ENCODE peak calls at places on chromosomes 11 and 22, in nine cellular contexts. One of them, this sample, is unnamed.

GRCh38 chr11:17208257-17208999 is 642 bp upstream of the PIK3C2A start:
- DNase-seq in GM23248: peak
- DNase-seq in neural progenitor cell: peak
- DNase-seq in GM23338: peak
- DNase-seq in PC-3: peak
- DNase-seq in SK-N-SH: peak
- DNase-seq in HCT116: peak
- DNase-seq in MM.1S: peak
- DNase-seq in hepatocyte: peak
- DNase-seq in this sample: peak

GRCh38 chr11:72120930-72121329 is 8.4 kb upstream of the ANAPC15 start:
- DNase-seq in GM23248: no peak
- DNase-seq in neural progenitor cell: no peak
- DNase-seq in GM23338: no peak
- DNase-seq in PC-3: no peak
- DNase-seq in SK-N-SH: no peak
- DNase-seq in HCT116: no peak
- DNase-seq in MM.1S: no peak
- DNase-seq in hepatocyte: no peak
- DNase-seq in this sample: no peak

GRCh38 chr11:66274219-66274618 is 3.8 kb upstream of the CNIH2 start:
- DNase-seq in GM23248: no peak
- DNase-seq in neural progenitor cell: no peak
- DNase-seq in GM23338: no peak
- DNase-seq in PC-3: no peak
- DNase-seq in SK-N-SH: no peak
- DNase-seq in HCT116: no peak
- DNase-seq in MM.1S: no peak
- DNase-seq in hepatocyte: no peak
- DNase-seq in this sample: no peak

GRCh38 chr22:19750666-19751490 is 9.7 kb upstream of the TBX1 start:
- DNase-seq in GM23248: no peak
- DNase-seq in neural progenitor cell: no peak
- DNase-seq in GM23338: no peak
- DNase-seq in PC-3: peak
- DNase-seq in SK-N-SH: no peak
- DNase-seq in HCT116: no peak
- DNase-seq in MM.1S: no peak
- DNase-seq in hepatocyte: no peak
- DNase-seq in this sample: no peak

GRCh38 chr11:36015806-36016205 is 71.9 kb downstream of the LDLRAD3 start:
- DNase-seq in GM23248: no peak
- DNase-seq in neural progenitor cell: no peak
- DNase-seq in GM23338: no peak
- DNase-seq in PC-3: no peak
- DNase-seq in SK-N-SH: no peak
- DNase-seq in HCT116: no peak
- DNase-seq in MM.1S: no peak
- DNase-seq in hepatocyte: no peak
- DNase-seq in this sample: no peak

GRCh38 chr11:31913985-31914384 is 102.9 kb upstream of the PAX6 start:
- DNase-seq in GM23248: no peak
- DNase-seq in neural progenitor cell: no peak
- DNase-seq in GM23338: no peak
- DNase-seq in PC-3: no peak
- DNase-seq in SK-N-SH: no peak
- DNase-seq in HCT116: no peak
- DNase-seq in MM.1S: peak
- DNase-seq in hepatocyte: no peak
- DNase-seq in this sample: no peak

GRCh38 chr22:19942886-19943664 is 1.5 kb upstream of the TXNRD2 start:
- DNase-seq in GM23248: peak
- DNase-seq in neural progenitor cell: peak
- DNase-seq in GM23338: no peak
- DNase-seq in PC-3: peak
- DNase-seq in SK-N-SH: no peak
- DNase-seq in HCT116: no peak
- DNase-seq in MM.1S: no peak
- DNase-seq in hepatocyte: peak
- DNase-seq in this sample: peak

GRCh38 chr11:61946894-61947293 is 3.3 kb upstream of the BEST1 start:
- DNase-seq in GM23248: no peak
- DNase-seq in neural progenitor cell: no peak
- DNase-seq in GM23338: no peak
- DNase-seq in PC-3: no peak
- DNase-seq in SK-N-SH: no peak
- DNase-seq in HCT116: no peak
- DNase-seq in MM.1S: no peak
- DNase-seq in hepatocyte: no peak
- DNase-seq in this sample: no peak

GRCh38 chr22:23215294-23216204 is 35.2 kb downstream of the BCR start:
- DNase-seq in GM23248: peak
- DNase-seq in neural progenitor cell: no peak
- DNase-seq in GM23338: no peak
- DNase-seq in PC-3: peak
- DNase-seq in SK-N-SH: no peak
- DNase-seq in HCT116: no peak
- DNase-seq in MM.1S: no peak
- DNase-seq in hepatocyte: no peak
- DNase-seq in this sample: no peak

GRCh38 chr22:25711491-25711890 is 30.5 kb upstream of the MYO18B start:
- DNase-seq in GM23248: no peak
- DNase-seq in neural progenitor cell: no peak
- DNase-seq in GM23338: no peak
- DNase-seq in PC-3: no peak
- DNase-seq in SK-N-SH: no peak
- DNase-seq in HCT116: no peak
- DNase-seq in MM.1S: no peak
- DNase-seq in hepatocyte: no peak
- DNase-seq in this sample: no peak

GRCh38 chr11:109120341-109120740 is 301.6 kb upstream of the C11orf87 start:
- DNase-seq in GM23248: no peak
- DNase-seq in neural progenitor cell: no peak
- DNase-seq in GM23338: peak
- DNase-seq in PC-3: no peak
- DNase-seq in SK-N-SH: no peak
- DNase-seq in HCT116: no peak
- DNase-seq in MM.1S: no peak
- DNase-seq in hepatocyte: no peak
- DNase-seq in this sample: no peak

GRCh38 chr11:118939948-118940598 is 14.3 kb upstream of the BCL9L start:
- DNase-seq in GM23248: peak
- DNase-seq in neural progenitor cell: peak
- DNase-seq in GM23338: peak
- DNase-seq in PC-3: no peak
- DNase-seq in SK-N-SH: peak
- DNase-seq in HCT116: no peak
- DNase-seq in MM.1S: peak
- DNase-seq in hepatocyte: peak
- DNase-seq in this sample: peak
- H2AFZ ChIP-seq in GM23248: peak
- H2AFZ ChIP-seq in neural progenitor cell: peak
- H2AFZ ChIP-seq in GM23338: peak
- H2AFZ ChIP-seq in PC-3: no peak
- H2AFZ ChIP-seq in SK-N-SH: no peak
- H2AFZ ChIP-seq in HCT116: no peak
- H2AFZ ChIP-seq in MM.1S: peak
- H2AFZ ChIP-seq in hepatocyte: no peak
- H2AFZ ChIP-seq in this sample: peak

DNA sequence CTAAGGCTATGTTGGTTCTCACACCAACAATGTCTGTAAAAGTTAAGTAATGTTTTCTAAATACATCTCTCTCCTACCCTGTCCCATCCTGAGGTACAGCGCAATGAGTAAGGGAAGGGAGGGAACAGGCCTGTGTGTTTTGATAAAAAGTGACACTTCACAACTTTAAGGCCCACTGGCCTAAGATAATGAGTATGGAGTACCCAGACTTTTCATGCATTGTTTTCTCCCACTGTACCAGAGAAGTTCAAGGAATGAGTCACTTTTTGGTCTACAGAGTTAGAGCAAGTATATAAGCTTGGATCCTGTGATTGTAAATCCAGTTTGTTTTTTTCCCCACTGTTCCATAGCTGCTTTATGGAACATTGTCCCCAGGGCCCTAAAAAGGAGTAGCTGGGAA is 29.9 kb downstream of the KCNE3 start:
- DNase-seq in GM23248: peak
- DNase-seq in neural progenitor cell: no peak
- DNase-seq in GM23338: no peak
- DNase-seq in PC-3: peak
- DNase-seq in SK-N-SH: no peak
- DNase-seq in HCT116: no peak
- DNase-seq in MM.1S: no peak
- DNase-seq in hepatocyte: no peak
- DNase-seq in this sample: no peak
- TF ChIP-seq EZH2phosphoT487 in GM23248: no peak
- TF ChIP-seq EZH2phosphoT487 in neural progenitor cell: no peak
- TF ChIP-seq EZH2phosphoT487 in GM23338: no peak
- TF ChIP-seq EZH2phosphoT487 in PC-3: no peak
- TF ChIP-seq EZH2phosphoT487 in SK-N-SH: no peak
- TF ChIP-seq EZH2phosphoT487 in HCT116: no peak
- TF ChIP-seq EZH2phosphoT487 in MM.1S: no peak
- TF ChIP-seq EZH2phosphoT487 in hepatocyte: no peak
- TF ChIP-seq EZH2phosphoT487 in this sample: no peak

GRCh38 chr11:126468102-126468521 is 112.6 kb downstream of the ST3GAL4 start:
- DNase-seq in GM23248: no peak
- DNase-seq in neural progenitor cell: no peak
- DNase-seq in GM23338: no peak
- DNase-seq in PC-3: no peak
- DNase-seq in SK-N-SH: no peak
- DNase-seq in HCT116: no peak
- DNase-seq in MM.1S: no peak
- DNase-seq in hepatocyte: no peak
- DNase-seq in this sample: no peak
- H3K4me2 ChIP-seq in GM23248: no peak
- H3K4me2 ChIP-seq in neural progenitor cell: no peak
- H3K4me2 ChIP-seq in GM23338: no peak
- H3K4me2 ChIP-seq in PC-3: no peak
- H3K4me2 ChIP-seq in SK-N-SH: no peak
- H3K4me2 ChIP-seq in HCT116: no peak
- H3K4me2 ChIP-seq in MM.1S: no peak
- H3K4me2 ChIP-seq in hepatocyte: no peak
- H3K4me2 ChIP-seq in this sample: peak

DNA sequence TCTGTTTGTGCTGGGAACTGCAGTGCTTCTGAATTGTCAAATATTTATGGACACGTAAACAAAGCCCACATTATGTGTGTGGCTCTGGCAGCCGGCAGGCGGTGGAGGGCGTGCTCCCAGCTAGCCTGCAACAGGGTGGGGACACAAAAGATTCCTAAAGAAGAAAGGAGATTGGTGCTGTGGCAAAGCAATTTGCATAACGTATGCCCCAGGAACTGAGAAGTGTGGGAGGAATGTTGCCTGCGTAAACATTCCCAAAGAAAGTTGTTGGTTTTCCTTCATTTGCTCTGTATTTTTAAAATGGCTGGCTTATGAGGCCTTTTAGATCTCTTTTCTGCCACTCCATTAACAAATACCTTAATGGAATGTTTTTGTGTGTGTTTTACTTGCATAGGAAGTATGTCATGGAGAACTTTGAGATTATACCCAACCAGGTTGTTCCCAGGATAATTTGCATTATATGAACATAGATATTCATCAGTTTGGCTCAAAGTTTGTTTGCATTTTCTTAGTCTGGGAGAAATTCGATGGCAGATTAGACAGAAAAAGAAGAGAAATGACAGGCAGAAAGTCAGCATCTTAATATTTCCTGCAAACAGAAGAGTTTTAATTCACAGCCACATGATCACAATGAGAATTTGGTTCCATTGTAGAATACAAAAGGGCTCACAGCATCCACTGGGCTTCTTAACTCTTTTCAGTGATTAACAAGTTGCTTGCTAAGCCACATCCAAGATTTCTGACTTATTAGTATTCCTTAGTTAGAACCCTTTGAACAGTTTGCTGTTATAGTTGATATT is 41.8 kb upstream of the DLAT start:
- DNase-seq in GM23248: no peak
- DNase-seq in neural progenitor cell: peak
- DNase-seq in GM23338: peak
- DNase-seq in PC-3: peak
- DNase-seq in SK-N-SH: no peak
- DNase-seq in HCT116: no peak
- DNase-seq in MM.1S: no peak
- DNase-seq in hepatocyte: peak
- DNase-seq in this sample: no peak
- H2AFZ ChIP-seq in GM23248: no peak
- H2AFZ ChIP-seq in neural progenitor cell: peak
- H2AFZ ChIP-seq in GM23338: no peak
- H2AFZ ChIP-seq in PC-3: peak
- H2AFZ ChIP-seq in SK-N-SH: no peak
- H2AFZ ChIP-seq in HCT116: no peak
- H2AFZ ChIP-seq in MM.1S: no peak
- H2AFZ ChIP-seq in hepatocyte: peak
- H2AFZ ChIP-seq in this sample: no peak